ENCODE peak calls at places on chromosome 12, in nine cellular contexts. B is A172; S is caudate nucleus; L is LNCaP clone FGC; V is hypothalamus; H is Calu3; M is GM12892; Q is mesendoderm; T is stimulated activated CD4-positive, alpha-beta T cell treated with anti-CD3 and anti-CD28 coated beads, Interleukin-15, amount 100 ng/mL, for 1 hour. U is an unnamed sample.

GRCh38 chr12:52884526-52885293 is 20.2 kb downstream of the KRT8 start:
- DNase-seq in Q (peak), B (no peak), S (no peak), M (peak), H (peak), L (no peak), T (peak), V (peak), U (peak)

GRCh38 chr12:122422769-122423257 is 344 bp upstream of the CLIP1 start:
- DNase-seq in Q (peak), T (peak), M (no peak), L (no peak), B (peak), S (peak), V (peak), H (peak), U (peak)

GRCh38 chr12:47753021-47754001 is 5.4 kb downstream of the RAPGEF3 start:
- DNase-seq in H (peak), V (peak), Q (peak), T (no peak), B (peak), L (peak), M (no peak), S (peak), U (peak)

GRCh38 chr12:100170313-100170858 is 27.7 kb upstream of the BLTP3B start:
- DNase-seq in B (no peak), H (no peak), Q (no peak), S (no peak), V (no peak), L (no peak), T (no peak), M (no peak), U (no peak)

GRCh38 chr12:105588126-105588525 is 257.6 kb downstream of the C12orf75 start:
- DNase-seq in Q (no peak), M (no peak), H (no peak), L (no peak), T (no peak), V (no peak), B (no peak), S (no peak), U (no peak)

GRCh38 chr12:44259890-44260289 is 424.0 kb downstream of the TMEM117 start:
- DNase-seq in V (no peak), Q (no peak), S (no peak), H (no peak), L (no peak), M (no peak), B (no peak), T (no peak), U (no peak)

GRCh38 chr12:97464241-97465011 is 1.8 kb downstream of the RMST start:
- DNase-seq in Q (peak), M (no peak), L (no peak), B (no peak), T (no peak), S (no peak), V (no peak), H (no peak), U (no peak)

GRCh38 chr12:132729541-132730320 is 19.1 kb downstream of the PGAM5 start:
- DNase-seq in T (no peak), M (no peak), H (no peak), V (no peak), Q (no peak), L (no peak), B (no peak), S (no peak), U (no peak)

GRCh38 chr12:109192358-109192757 is 76.0 kb downstream of the ACACB start:
- DNase-seq in S (no peak), H (peak), L (no peak), V (no peak), T (no peak), Q (no peak), B (peak), M (no peak), U (no peak)

GRCh38 chr12:40105265-40105514 is 691 bp downstream of the SLC2A13 start:
- DNase-seq in H (no peak), S (no peak), L (no peak), V (peak), B (no peak), M (no peak), Q (no peak), T (no peak), U (peak)

GRCh38 chr12:58081488-58081887 is 140.1 kb downstream of the ATP23 start:
- DNase-seq in L (no peak), M (no peak), S (no peak), B (no peak), Q (no peak), T (no peak), V (no peak), H (peak), U (no peak)

GRCh38 chr12:46131729-46132128 is 137.1 kb downstream of the SLC38A1 start:
- DNase-seq in H (no peak), V (no peak), L (no peak), T (no peak), Q (peak), M (no peak), S (no peak), B (peak), U (no peak)

GRCh38 chr12:121538699-121539061 is 42.1 kb downstream of the KDM2B start:
- DNase-seq in S (no peak), M (no peak), T (no peak), B (peak), H (peak), Q (peak), L (no peak), V (no peak), U (no peak)

U was measured in right atrium auricular region.